ENCODE peak calls at places on chromosome 6, in eight cellular contexts. D, M, F, Z, A, Q, B and Y are unnamed samples.

GRCh38 chr6:81938014-81938761 is 185.7 kb upstream of the TENT5A start:
- DNase-seq in Z (peak), A (no peak), F (no peak), Q (no peak), D (peak), M (peak), B (peak), Y (peak)

GRCh38 chr6:36679043-36679821 is 718 bp downstream of the CDKN1A start:
- DNase-seq in F (peak), Z (peak), A (peak), B (peak), D (peak), M (peak), Q (peak), Y (peak)

GRCh38 chr6:150733726-150734125 is 131.8 kb upstream of the MTHFD1L start:
- DNase-seq in F (no peak), D (no peak), M (no peak), A (no peak), Z (no peak), B (no peak), Q (no peak), Y (no peak)

GRCh38 chr6:13725570-13725969 is 13.9 kb upstream of the RANBP9 start:
- DNase-seq in A (no peak), D (no peak), Z (no peak), M (peak), B (no peak), F (no peak), Q (no peak), Y (no peak)

GRCh38 chr6:105402981-105403935 is at the start of gene PREP:
- DNase-seq in Z (peak), B (peak), F (peak), D (peak), Q (peak), A (peak), M (peak), Y (peak)

GRCh38 chr6:87922947-87923330 is 124.7 kb upstream of the SPACA1 start:
- DNase-seq in Z (no peak), M (no peak), B (no peak), A (no peak), F (no peak), Q (no peak), D (no peak), Y (no peak)

GRCh38 chr6:153125032-153125431 is 6.0 kb downstream of the RGS17 start:
- DNase-seq in B (no peak), M (no peak), F (no peak), Z (no peak), A (no peak), D (no peak), Q (no peak), Y (no peak)

GRCh38 chr6:34463299-34463698 is 2.6 kb upstream of the PACSIN1 start:
- DNase-seq in B (no peak), F (no peak), D (no peak), M (no peak), A (no peak), Q (no peak), Z (no peak), Y (no peak)

GRCh38 chr6:21992178-21992967 is 304.5 kb downstream of the PRL start:
- DNase-seq in F (no peak), A (no peak), B (peak), M (peak), Q (no peak), D (no peak), Z (peak), Y (peak)

GRCh38 chr6:170098428-170099170 is 192.3 kb downstream of the DLL1 start:
- DNase-seq in M (no peak), Q (peak), Z (no peak), A (no peak), D (no peak), F (no peak), B (no peak), Y (no peak)

GRCh38 chr6:39424831-39425230 is 102.3 kb upstream of the KCNK16 start:
- DNase-seq in Z (no peak), B (no peak), Q (no peak), A (no peak), D (no peak), M (no peak), F (no peak), Y (no peak)

GRCh38 chr6:39422273-39422672 is 99.8 kb upstream of the KCNK16 start:
- DNase-seq in Z (no peak), A (no peak), Q (peak), F (no peak), B (peak), M (peak), D (no peak), Y (no peak)

GRCh38 chr6:39425346-39426056 is 103.0 kb upstream of the KCNK16 start:
- DNase-seq in Q (no peak), F (no peak), D (no peak), A (no peak), M (peak), B (no peak), Z (no peak), Y (no peak)

GRCh38 chr6:39428152-39428551 is 105.7 kb upstream of the KCNK16 start:
- DNase-seq in M (no peak), F (no peak), Q (no peak), A (no peak), Z (no peak), D (no peak), B (no peak), Y (no peak)

GRCh38 chr6:39426057-39426592 is 103.6 kb upstream of the KCNK16 start:
- DNase-seq in D (peak), F (no peak), M (peak), Q (no peak), B (no peak), Z (peak), A (no peak), Y (peak)
- H3K4me3 ChIP-seq in D (no peak), F (no peak), M (peak), Q (no peak), B (no peak), Z (no peak), A (no peak), Y (peak)

DNA sequence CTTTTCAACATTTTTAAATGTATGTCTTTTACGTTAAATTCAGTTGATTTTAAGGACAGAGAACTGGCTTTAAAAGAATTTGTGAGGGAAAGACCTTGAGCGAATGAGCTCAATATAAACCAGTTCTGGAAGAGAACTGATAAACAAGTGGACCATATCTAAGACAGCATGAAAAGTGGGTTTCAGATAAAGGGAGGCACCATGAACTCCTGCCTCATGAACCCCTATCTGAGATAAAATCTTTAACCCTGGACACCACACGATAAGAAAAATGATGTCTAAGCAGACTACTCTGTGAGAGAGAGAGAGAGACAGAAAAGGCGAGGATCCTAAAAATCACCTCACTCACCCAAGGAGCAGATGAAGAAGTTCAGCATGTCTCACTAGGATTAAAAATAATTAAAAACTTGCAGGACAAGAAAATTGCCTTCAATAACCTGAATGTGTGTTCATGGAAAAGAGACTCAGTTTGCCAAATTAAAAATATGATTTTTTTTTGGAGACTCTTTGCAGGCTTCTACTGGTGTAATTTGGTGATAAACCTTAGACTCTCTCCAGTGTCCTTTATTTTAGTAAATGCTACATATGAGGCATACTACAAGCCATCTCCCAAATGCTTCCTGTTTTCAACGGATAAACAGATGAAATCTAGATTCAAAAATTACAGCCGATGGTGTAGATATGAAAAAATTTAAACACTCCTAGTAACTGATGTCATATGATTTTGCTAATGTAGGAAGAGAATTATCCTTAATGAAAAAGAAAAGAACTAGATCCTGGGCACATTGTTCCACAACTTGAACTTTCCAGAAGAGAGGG is 299.5 kb downstream of the ADGB start:
- DNase-seq in Z (no peak), Q (no peak), B (no peak), A (no peak), M (no peak), F (no peak), D (no peak), Y (no peak)
- H3K4me3 ChIP-seq in Z (no peak), Q (no peak), B (no peak), A (no peak), M (no peak), F (no peak), D (no peak), Y (no peak)

DNA sequence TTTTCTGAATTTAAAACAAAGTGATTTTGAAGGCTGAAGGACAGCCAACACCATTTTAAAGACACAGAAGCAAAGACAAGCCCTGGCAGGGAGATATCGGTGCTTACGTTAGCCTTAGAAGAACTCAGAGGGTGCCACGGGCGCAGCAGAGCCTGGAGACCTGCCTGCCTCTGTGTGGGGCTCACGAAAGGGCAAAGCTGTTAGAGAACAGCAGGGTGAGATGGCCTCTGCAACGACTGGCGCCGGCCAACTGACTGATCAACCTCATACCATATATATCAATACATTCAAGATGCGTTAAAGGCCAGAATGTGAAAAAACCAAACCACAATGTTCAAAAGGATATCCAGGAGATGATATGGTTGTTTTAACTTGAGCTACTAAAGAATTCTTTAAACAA is 151.0 kb upstream of the RPS6KA2 start:
- DNase-seq in D (no peak), Z (no peak), A (no peak), B (no peak), F (no peak), M (no peak), Q (no peak), Y (no peak)
- H3K4me3 ChIP-seq in D (no peak), Z (no peak), A (no peak), B (no peak), F (no peak), M (no peak), Q (no peak), Y (no peak)

GRCh38 chr6:17850281-17850680 is 137.2 kb downstream of the KIF13A start:
- DNase-seq in D (no peak), B (no peak), F (no peak), Z (no peak), A (no peak), Q (no peak), M (no peak), Y (no peak)

GRCh38 chr6:17846762-17847161 is 140.0 kb upstream of the NUP153 start:
- DNase-seq in D (no peak), A (no peak), B (no peak), M (no peak), Q (no peak), Z (no peak), F (no peak), Y (no peak)

GRCh38 chr6:17851001-17851719 is 136.3 kb downstream of the KIF13A start:
- DNase-seq in Q (no peak), F (no peak), B (no peak), D (no peak), A (no peak), M (peak), Z (peak), Y (peak)

GRCh38 chr6:17845598-17845997 is 138.9 kb upstream of the NUP153 start:
- DNase-seq in Z (no peak), D (no peak), M (no peak), A (no peak), B (peak), Q (no peak), F (no peak), Y (no peak)

DNA sequence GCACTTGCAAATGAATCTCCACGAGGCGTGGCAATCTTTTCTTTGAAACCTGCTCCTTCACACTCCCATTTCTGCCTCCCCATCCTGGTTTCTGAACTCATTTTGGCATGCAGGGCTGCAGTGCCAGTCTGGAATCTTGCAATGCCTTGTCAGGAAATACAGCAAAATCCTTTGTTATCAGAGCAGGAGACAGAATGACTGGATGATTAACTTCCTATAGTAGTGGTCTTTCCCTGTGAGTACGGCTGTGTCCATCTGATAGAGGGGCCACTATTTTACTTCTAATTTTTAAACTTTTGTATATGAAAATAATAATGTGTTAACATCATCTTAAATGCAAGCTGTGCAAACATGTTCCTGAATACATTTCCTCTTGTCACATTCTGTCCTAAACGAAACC is 140.2 kb downstream of the KIF13A start:
- DNase-seq in Q (no peak), F (no peak), B (no peak), A (no peak), M (no peak), Z (no peak), D (no peak), Y (no peak)
- H3K4me3 ChIP-seq in Q (no peak), F (no peak), B (no peak), A (no peak), M (no peak), Z (no peak), D (no peak), Y (no peak)

DNA sequence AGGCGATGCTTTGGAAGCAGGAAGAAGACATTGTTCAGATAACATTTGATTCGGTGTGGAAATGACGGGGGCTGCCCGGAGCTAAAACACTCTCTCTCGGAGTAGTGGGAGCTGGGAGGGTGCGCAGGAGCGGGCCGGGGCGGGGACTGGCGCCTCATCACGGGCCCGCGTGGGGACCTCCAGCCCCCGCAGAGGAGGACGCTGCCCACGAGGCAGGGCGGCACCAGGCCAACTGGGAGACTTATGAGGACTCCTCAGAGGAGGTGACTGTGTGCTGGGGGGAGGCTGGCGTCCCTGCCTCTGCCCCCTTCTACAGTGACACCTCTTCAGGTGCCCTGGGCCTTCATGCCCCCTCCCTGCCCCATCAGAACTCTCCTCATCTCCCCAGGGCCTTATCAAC is 15.2 kb downstream of the DDO start:
- DNase-seq in F (no peak), D (no peak), Q (no peak), M (no peak), B (no peak), A (no peak), Z (no peak), Y (no peak)
- H3K4me3 ChIP-seq in F (peak), D (no peak), Q (peak), M (peak), B (no peak), A (no peak), Z (peak), Y (peak)

GRCh38 chr6:147507162-147508072 is 1.1 kb upstream of the SAMD5 start:
- DNase-seq in B (peak), A (peak), M (peak), Q (peak), D (no peak), Z (no peak), F (peak), Y (peak)
- H3K4me3 ChIP-seq in B (peak), A (peak), M (peak), Q (peak), D (no peak), Z (peak), F (peak), Y (peak)

DNA sequence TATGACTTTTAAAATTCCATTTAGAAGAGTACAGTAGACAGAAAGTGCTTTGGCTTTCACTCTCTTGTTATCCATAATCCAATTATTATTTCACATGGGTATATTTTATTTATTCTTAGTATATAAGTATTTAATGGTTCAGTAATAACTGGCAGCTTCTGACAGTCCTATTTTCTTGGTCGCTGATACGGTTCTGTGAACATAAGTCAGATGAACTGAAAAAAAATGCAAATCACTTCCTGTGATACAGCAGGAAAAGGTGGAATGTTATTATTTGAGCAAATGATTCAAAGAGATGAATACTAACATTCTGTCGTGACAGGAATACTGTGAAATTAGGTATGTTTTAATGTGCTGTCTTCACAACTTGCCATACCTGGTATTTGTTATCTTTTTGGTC is 132.3 kb downstream of the ARHGAP18 start:
- DNase-seq in M (no peak), D (no peak), Q (no peak), Z (no peak), F (no peak), B (no peak), A (no peak), Y (no peak)
- H3K4me3 ChIP-seq in M (no peak), D (no peak), Q (no peak), Z (no peak), F (no peak), B (no peak), A (no peak), Y (no peak)